ENCODE peak calls at places on chromosome 13, in four cellular contexts. F, W, Y and Q are unnamed samples. For H3K4me1, the result is how much of the 10 kb centered on the place peaks cover.

GRCh38 chr13:29846475-29847256 is 3.8 kb downstream of the UBL3 start:
- DNase-seq in F (no peak), W (no peak), Y (no peak), Q (no peak)

GRCh38 chr13:33349314-33349995 is 63.9 kb upstream of the STARD13 start:
- DNase-seq in F (no peak), W (peak), Y (no peak), Q (no peak)

GRCh38 chr13:75766636-75767035 is 130.5 kb downstream of the LMO7 start:
- DNase-seq in F (no peak), W (no peak), Y (no peak), Q (no peak)

GRCh38 chr13:74077847-74078246 is 56.4 kb downstream of the KLF12 start:
- DNase-seq in F (no peak), W (no peak), Y (no peak), Q (peak)

GRCh38 chr13:44842158-44842557 is 147.1 kb downstream of the NUFIP1 start:
- DNase-seq in F (no peak), W (no peak), Y (no peak), Q (no peak)

GRCh38 chr13:51364404-51365008 is 25.0 kb downstream of the SERPINE3 start:
- DNase-seq in F (no peak), W (no peak), Y (no peak), Q (peak)

GRCh38 chr13:19362946-19363510 is 181.4 kb upstream of the TUBA3C start:
- DNase-seq in F (no peak), W (no peak), Y (no peak), Q (no peak)

GRCh38 chr13:59126474-59126873 is 1037.3 kb downstream of the DIAPH3 start:
- DNase-seq in F (no peak), W (no peak), Y (no peak), Q (no peak)

GRCh38 chr13:76937416-76937815 is 10.9 kb upstream of the ACOD1 start:
- DNase-seq in F (no peak), W (no peak), Y (no peak), Q (no peak)

GRCh38 chr13:77584111-77584510 is 48.6 kb downstream of the SCEL start:
- DNase-seq in F (no peak), W (no peak), Y (no peak), Q (no peak)

GRCh38 chr13:46389985-46390384 is 2.9 kb upstream of the RUBCNL start:
- DNase-seq in F (peak), W (peak), Y (no peak), Q (no peak)

GRCh38 chr13:73535341-73535740 is 476.5 kb downstream of the KLF5 start:
- DNase-seq in F (no peak), W (no peak), Y (no peak), Q (no peak)

GRCh38 chr13:46884531-46884930 is 12.3 kb downstream of the HTR2A start:
- DNase-seq in F (no peak), W (no peak), Y (no peak), Q (no peak)

GRCh38 chr13:33401238-33401637 is 115.7 kb upstream of the STARD13 start:
- DNase-seq in F (peak), W (no peak), Y (no peak), Q (no peak)

GRCh38 chr13:100210966-100211710 is 122.2 kb downstream of the PCCA start:
- DNase-seq in F (no peak), W (no peak), Y (no peak), Q (no peak)

GRCh38 chr13:50512602-50513527 is 330.6 kb downstream of the DLEU7 start:
- DNase-seq in F (peak), W (peak), Y (no peak), Q (peak)

GRCh38 chr13:26719356-26719945 is 41.1 kb downstream of the GPR12 start:
- DNase-seq in F (no peak), W (no peak), Y (no peak), Q (peak)

GRCh38 chr13:72384186-72384823 is 343.1 kb downstream of the MZT1 start:
- DNase-seq in F (no peak), W (no peak), Y (no peak), Q (peak)

GRCh38 chr13:106182404-106182803 is 353.1 kb downstream of the EFNB2 start:
- DNase-seq in F (no peak), W (no peak), Y (no peak), Q (no peak)

GRCh38 chr13:76638882-76639281 is 247.3 kb downstream of the KCTD12 start:
- DNase-seq in F (no peak), W (no peak), Y (no peak), Q (no peak)

GRCh38 chr13:33180009-33180804 is 105.3 kb downstream of the STARD13 start:
- DNase-seq in F (no peak), W (no peak), Y (no peak), Q (no peak)

GRCh38 chr13:49571299-49572240 is 13.8 kb downstream of the RCBTB1 start:
- DNase-seq in F (no peak), W (no peak), Y (no peak), Q (no peak)

GRCh38 chr13:83515267-83515666 is 367.0 kb downstream of the SLITRK1 start:
- DNase-seq in F (no peak), W (no peak), Y (no peak), Q (no peak)

GRCh38 chr13:21420706-21421105 is 38.4 kb downstream of the ZDHHC20 start:
- DNase-seq in F (no peak), W (no peak), Y (no peak), Q (peak)

GRCh38 chr13:102983496-102983895 is 82.7 kb downstream of the SLC10A2 start:
- DNase-seq in F (no peak), W (no peak), Y (no peak), Q (no peak)

GRCh38 chr13:79724348-79725103 is 243.6 kb downstream of the NDFIP2 start:
- DNase-seq in F (no peak), W (no peak), Y (no peak), Q (peak)

GRCh38 chr13:75250526-75251183 is 231.3 kb downstream of the TBC1D4 start:
- DNase-seq in F (no peak), W (no peak), Y (no peak), Q (peak)

GRCh38 chr13:93249918-93250306 is 23.3 kb downstream of the GPC6 start:
- DNase-seq in F (no peak), W (no peak), Y (no peak), Q (no peak)

GRCh38 chr13:112854321-112854720 is 114.7 kb upstream of the MCF2L start:
- DNase-seq in F (peak), W (no peak), Y (no peak), Q (no peak)

GRCh38 chr13:68467160-68467559 is 1237.0 kb upstream of the PCDH9 start:
- DNase-seq in F (no peak), W (no peak), Y (no peak), Q (no peak)

GRCh38 chr13:105342421-105342820 is 1193.0 kb downstream of the EFNB2 start:
- DNase-seq in F (no peak), W (no peak), Y (no peak), Q (no peak)

GRCh38 chr13:110134801-110135200 is 172.2 kb downstream of the COL4A1 start:
- DNase-seq in F (no peak), W (no peak), Y (no peak), Q (peak)

GRCh38 chr13:113967729-113968462 is 6.0 kb downstream of the C13orf46 start:
- DNase-seq in F (peak), W (peak), Y (no peak), Q (no peak)

GRCh38 chr13:24649685-24650038 is 30.5 kb upstream of the ATP12A start:
- DNase-seq in F (no peak), W (no peak), Y (no peak), Q (no peak)

GRCh38 chr13:41608779-41609178 is 151.4 kb downstream of the RGCC start:
- DNase-seq in F (no peak), W (no peak), Y (peak), Q (no peak)

GRCh38 chr13:97269603-97270002 is 47.5 kb downstream of the MBNL2 start:
- DNase-seq in F (no peak), W (no peak), Y (no peak), Q (no peak)
- H3K4me1 ChIP-seq in F (half or more), W (half or more), Y (under half), Q (under half)

GRCh38 chr13:97386832-97387486 is 47.0 kb upstream of the RAP2A start:
- DNase-seq in F (peak), W (no peak), Y (no peak), Q (peak)

GRCh38 chr13:97385146-97385545 is 48.8 kb upstream of the RAP2A start:
- DNase-seq in F (no peak), W (no peak), Y (no peak), Q (no peak)

GRCh38 chr13:97387487-97388353 is 46.2 kb upstream of the RAP2A start:
- DNase-seq in F (no peak), W (no peak), Y (no peak), Q (no peak)

GRCh38 chr13:97384366-97384765 is 49.6 kb upstream of the RAP2A start:
- DNase-seq in F (no peak), W (no peak), Y (no peak), Q (no peak)

DNA sequence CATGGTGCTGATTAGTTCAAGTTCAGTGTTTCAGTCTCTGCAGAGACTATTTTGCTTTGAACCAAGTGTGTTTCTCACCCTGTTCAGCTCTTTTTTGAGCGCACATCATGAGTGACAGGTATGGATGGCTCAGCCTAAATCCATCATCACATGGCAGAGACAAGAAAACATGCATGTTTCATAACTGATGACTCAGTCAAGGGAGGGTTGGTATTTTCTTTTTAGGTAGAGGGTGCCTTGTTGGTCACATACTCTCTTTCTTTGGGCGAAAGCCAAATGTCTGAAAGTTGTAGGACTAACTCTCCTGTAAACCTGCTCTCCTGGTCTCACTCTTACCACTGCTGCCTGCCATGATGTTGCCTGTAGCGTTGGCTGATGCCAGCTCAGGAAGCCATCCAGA is 48.1 kb upstream of the RAP2A start:
- DNase-seq in F (no peak), W (no peak), Y (no peak), Q (no peak)
- H3K27ac ChIP-seq in F (peak), W (no peak), Y (no peak), Q (no peak)

GRCh38 chr13:82330499-82330898 is 1551.8 kb downstream of the SLITRK1 start:
- DNase-seq in F (no peak), W (no peak), Y (no peak), Q (no peak)
- TF ChIP-seq CTCF in F (peak), W (no peak), Y (peak), Q (peak)

DNA sequence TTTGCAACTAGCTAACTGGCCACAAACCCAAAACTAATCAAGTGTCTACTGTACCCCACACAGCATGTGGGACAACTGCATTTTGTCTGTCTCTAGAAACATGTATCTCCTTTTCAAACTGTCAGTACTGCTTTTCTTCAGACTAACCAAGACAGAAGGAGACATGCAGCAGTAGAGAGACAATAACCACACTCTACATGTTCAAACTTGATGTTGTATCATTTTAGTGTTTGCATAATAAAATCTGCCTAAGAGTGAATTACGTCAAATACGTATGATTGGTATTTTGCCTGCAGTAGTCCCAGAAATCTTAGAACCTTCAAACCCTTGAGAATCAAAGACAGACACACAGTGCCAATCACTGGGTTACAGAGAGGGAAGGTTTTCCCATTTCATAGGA is 22.0 kb upstream of the FREM2 start:
- DNase-seq in F (no peak), W (no peak), Y (no peak), Q (no peak)
- H3K4me1 ChIP-seq in F (under half), W (under half), Y (under half), Q (under half)

GRCh38 chr13:99150575-99151370 is 49.9 kb upstream of the UBAC2 start:
- DNase-seq in F (no peak), W (no peak), Y (no peak), Q (peak)
- H3K27ac ChIP-seq in F (no peak), W (no peak), Y (peak), Q (no peak)

DNA sequence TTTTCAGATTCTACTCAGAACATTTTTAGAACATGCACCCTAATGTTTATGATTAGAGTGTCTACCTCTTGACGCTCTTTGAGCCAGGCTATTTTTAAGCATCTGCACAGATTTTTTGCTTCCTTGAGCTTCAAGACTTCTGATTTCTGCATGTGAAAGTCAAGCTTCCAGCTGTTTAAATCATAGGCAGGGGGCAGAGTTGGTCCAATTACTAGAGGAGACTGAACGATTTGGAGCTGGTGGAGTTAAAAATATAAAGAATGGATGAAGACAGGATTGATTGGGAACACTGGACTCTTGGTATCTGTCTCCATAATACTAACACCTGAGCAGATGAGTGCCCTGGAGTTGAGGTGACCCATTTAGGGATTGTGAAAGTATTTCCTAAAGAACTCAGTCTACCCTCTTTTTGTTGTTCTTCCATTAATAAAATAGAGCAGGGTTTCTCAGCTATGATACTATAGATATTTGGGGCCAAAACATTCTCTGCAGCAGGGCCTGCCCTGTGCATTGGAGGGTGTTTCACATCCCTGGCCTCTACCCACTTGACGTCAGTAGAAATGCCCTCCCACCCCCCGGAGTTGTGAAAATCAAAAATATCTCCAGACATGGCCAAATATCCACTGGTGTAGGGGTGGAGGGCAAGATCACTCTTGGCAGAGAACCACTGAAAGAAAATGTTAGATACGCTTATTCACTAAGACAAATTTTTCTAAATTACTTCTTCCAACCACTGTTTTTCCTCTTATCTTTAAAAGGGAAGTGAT is 160.1 kb downstream of the COG6 start:
- DNase-seq in F (no peak), W (no peak), Y (no peak), Q (peak)
- TF ChIP-seq CTCF in F (peak), W (no peak), Y (no peak), Q (peak)